ENCODE peak calls at places on chromosomes 2 and 18, in six cellular contexts. S is uterus, I is GM20000, L is fibroblast of mammary gland, R is ovary, Q is HFFc6. X is an unnamed sample.

GRCh38 chr2:55296393-55296792 is 27.4 kb upstream of the MTIF2 start:
- DNase-seq in I (no peak), R (no peak), L (no peak), S (no peak), Q (no peak), X (no peak)

GRCh38 chr2:105678346-105678745 is 66.4 kb upstream of the NCK2 start:
- DNase-seq in Q (no peak), R (no peak), L (no peak), I (no peak), S (no peak), X (no peak)

GRCh38 chr2:237738255-237738654 is 60.3 kb upstream of the RBM44 start:
- DNase-seq in L (no peak), R (no peak), S (no peak), I (no peak), Q (no peak), X (no peak)

GRCh38 chr2:231110551-231110950 is 14.3 kb downstream of the HTR2B start:
- DNase-seq in I (no peak), S (no peak), L (peak; percentile 68), Q (peak; percentile 32), R (no peak), X (no peak)

GRCh38 chr2:110748489-110748867 is 16.1 kb downstream of the ACOXL start:
- DNase-seq in R (no peak), I (peak; percentile 77), S (no peak), Q (no peak), L (no peak), X (peak; percentile 88)

GRCh38 chr2:579351-579886 is 97.8 kb downstream of the TMEM18 start:
- DNase-seq in R (no peak), S (no peak), I (no peak), Q (no peak), L (no peak), X (no peak)

GRCh38 chr2:7738596-7738995 is 821.4 kb downstream of the RNF144A start:
- DNase-seq in S (no peak), Q (no peak), R (no peak), I (no peak), L (no peak), X (no peak)

GRCh38 chr2:67340118-67341011 is 56.8 kb upstream of the ETAA1 start:
- DNase-seq in R (no peak), L (no peak), I (no peak), Q (no peak), S (no peak), X (no peak)

GRCh38 chr2:127525692-127526141 is 572 bp downstream of the IWS1 start:
- DNase-seq in L (peak; percentile 52), R (no peak), S (no peak), I (peak; percentile 37), Q (peak; percentile 32), X (no peak)

GRCh38 chr2:199356412-199356811 is 101.3 kb downstream of the SATB2 start:
- DNase-seq in S (no peak), L (no peak), I (no peak), Q (no peak), R (no peak), X (no peak)

GRCh38 chr2:158539176-158539895 is 82.6 kb downstream of the PKP4 start:
- DNase-seq in S (no peak), I (no peak), L (peak; percentile 76), Q (peak; percentile 61), R (no peak), X (no peak)

GRCh38 chr18:7567487-7568425 is 640 bp downstream of the PTPRM start:
- DNase-seq in Q (peak; percentile 52), I (peak; percentile 45), R (peak; percentile 63), S (peak; percentile 57), L (peak; percentile 57), X (peak; percentile 23)

GRCh38 chr2:220279840-220280239 is 652.4 kb downstream of the SLC4A3 start:
- DNase-seq in S (no peak), R (no peak), L (peak; percentile 64), Q (peak; percentile 74), I (no peak), X (no peak)

GRCh38 chr2:53167227-53167626 is 600.4 kb upstream of the CHAC2 start:
- DNase-seq in S (no peak), R (no peak), Q (no peak), L (no peak), I (no peak), X (no peak)

GRCh38 chr2:139142252-139142651 is 362.1 kb upstream of the NXPH2 start:
- DNase-seq in Q (no peak), R (no peak), I (no peak), L (peak; percentile 21), S (no peak), X (no peak)

GRCh38 chr2:128305555-128306080 is 13.1 kb downstream of the HS6ST1 start:
- DNase-seq in R (no peak), L (peak; percentile 65), S (no peak), I (peak; percentile 64), Q (no peak), X (no peak)

GRCh38 chr2:237616373-237617304 is 10.7 kb upstream of the LRRFIP1 start:
- DNase-seq in L (peak; percentile 96), R (no peak), I (no peak), Q (peak; percentile 72), S (no peak), X (no peak)

GRCh38 chr2:240236217-240237111 is 96.0 kb upstream of the OTOS start:
- DNase-seq in S (no peak), L (no peak), Q (no peak), R (peak; percentile 61), I (no peak), X (peak; percentile 25)

GRCh38 chr2:212494413-212495020 is 44.1 kb downstream of the ERBB4 start:
- DNase-seq in S (no peak), L (no peak), Q (no peak), R (no peak), I (no peak), X (no peak)

GRCh38 chr2:830419-831224 is 120.0 kb upstream of the SNTG2 start:
- DNase-seq in Q (no peak), L (no peak), R (no peak), S (no peak), I (no peak), X (no peak)

GRCh38 chr2:165280356-165280755 is 41.1 kb downstream of the SCN2A start:
- DNase-seq in R (no peak), L (no peak), Q (no peak), S (no peak), I (no peak), X (no peak)

GRCh38 chr2:58138631-58139030 is 92.0 kb downstream of the VRK2 start:
- DNase-seq in L (no peak), S (no peak), Q (no peak), I (no peak), R (no peak), X (no peak)

GRCh38 chr18:43893001-43893637 is 615.8 kb upstream of the SYT4 start:
- DNase-seq in R (no peak), Q (peak; percentile 71), L (peak; percentile 100), S (no peak), I (no peak), X (no peak)

DNA sequence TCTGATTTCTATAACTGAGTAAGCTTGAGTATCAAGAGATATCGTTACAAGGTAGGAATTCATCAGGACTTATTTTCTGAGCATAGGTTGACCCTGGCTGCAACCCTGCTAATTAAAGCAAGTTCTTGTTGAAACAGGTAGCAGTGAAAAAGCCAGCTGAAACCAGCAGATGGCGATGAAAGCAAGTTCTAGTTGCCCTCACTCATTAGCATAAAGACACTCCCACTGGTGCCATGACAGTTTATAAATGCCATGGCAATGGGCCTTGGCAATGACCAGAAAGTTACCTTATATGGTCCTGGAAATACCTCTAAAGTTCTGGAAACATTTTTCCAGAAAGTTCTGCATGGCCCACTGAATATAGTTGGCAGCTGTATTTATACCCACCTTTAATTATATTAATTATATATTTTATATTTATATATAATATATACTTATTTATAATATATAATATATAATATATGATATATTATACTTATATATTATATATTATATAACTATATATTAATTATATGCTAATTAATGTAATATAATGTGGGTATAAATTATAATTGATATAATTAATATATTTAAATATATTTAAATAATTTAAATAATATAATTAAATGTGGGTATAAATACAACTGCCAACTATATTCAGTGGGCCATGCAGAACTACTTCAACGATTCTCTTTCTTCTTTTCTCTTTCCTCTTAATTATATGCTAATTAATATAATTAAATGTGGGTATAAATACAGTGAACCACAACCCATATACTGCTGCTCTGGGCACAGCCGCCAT is 188.0 kb downstream of the CDH7 start:
- DNase-seq in I (no peak), L (peak; percentile 9), S (no peak), Q (no peak), R (no peak), X (peak; percentile 53)
- TF ChIP-seq CTCF in I (no peak), L (peak; percentile 12), S (no peak), Q (peak; percentile 13), R (no peak), X (no peak)

DNA sequence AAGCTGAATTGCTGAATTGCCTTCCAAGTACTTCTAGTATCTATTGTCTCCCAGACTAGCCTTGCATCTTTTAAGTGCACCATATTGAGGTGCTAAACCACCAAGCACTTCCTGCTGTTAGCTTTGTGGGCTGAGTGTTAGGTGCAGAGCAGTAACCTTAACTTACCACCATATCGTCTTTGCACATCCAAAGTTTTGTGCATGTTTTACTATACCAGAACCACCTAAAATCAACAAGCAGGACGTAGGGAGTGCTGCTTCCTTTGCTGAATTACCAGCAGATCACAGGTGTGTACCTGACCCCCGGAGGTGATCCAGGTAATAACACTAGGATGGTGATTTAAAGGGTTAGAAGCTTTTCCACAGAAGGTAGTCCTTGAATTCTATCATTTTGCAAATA is 359.9 kb upstream of the HNRNPA3 start:
- DNase-seq in I (peak; percentile 8), S (no peak), L (no peak), R (no peak), Q (no peak), X (peak; percentile 69)
- TF ChIP-seq CTCF in I (no peak), S (no peak), L (no peak), R (no peak), Q (no peak), X (no peak)

GRCh38 chr18:49650426-49650891 is 88.6 kb downstream of the LIPG start:
- DNase-seq in Q (no peak), L (peak; percentile 44), I (no peak), R (no peak), S (no peak), X (no peak)

GRCh38 chr18:49646864-49647263 is 85.0 kb downstream of the LIPG start:
- DNase-seq in S (no peak), Q (no peak), R (no peak), L (no peak), I (no peak), X (no peak)

GRCh38 chr18:49647496-49648168 is 85.8 kb downstream of the LIPG start:
- DNase-seq in L (peak; percentile 83), R (no peak), S (no peak), Q (no peak), I (no peak), X (no peak)

GRCh38 chr18:49648326-49648725 is 86.5 kb downstream of the LIPG start:
- DNase-seq in I (no peak), Q (no peak), S (no peak), L (peak; percentile 72), R (no peak), X (no peak)

GRCh38 chr18:49648811-49649210 is 87.0 kb downstream of the LIPG start:
- DNase-seq in S (no peak), L (no peak), I (no peak), Q (no peak), R (no peak), X (no peak)
- TF ChIP-seq CTCF in S (no peak), L (peak; percentile 12), I (no peak), Q (peak; percentile 45), R (no peak), X (no peak)

GRCh38 chr18:33460681-33461080 is 20.2 kb upstream of the CCDC178 start:
- DNase-seq in Q (no peak), S (no peak), L (no peak), I (no peak), R (no peak), X (no peak)
- TF ChIP-seq CTCF in Q (no peak), S (no peak), L (no peak), I (no peak), R (no peak), X (no peak)

X was measured in activated CD8-positive, alpha-beta T cell treated with anti-CD3 and anti-CD28 coated beads for 36 hours.